ENCODE peak calls at places on chromosome 15, in nine cellular contexts. D is fibroblast of lung, A is cardiac muscle cell, W is lung, U is heart left ventricle, Z is tibial artery, Y is Peyer's patch, B is right lobe of liver, E is right atrium auricular region. V is an unnamed sample. For H3K4me1, the result is how much of the 10 kb centered on the place peaks cover.

GRCh38 chr15:96764946-96765345 is 434.4 kb downstream of the NR2F2 start:
- DNase-seq in A (no peak), Z (no peak), U (no peak), E (no peak), Y (no peak), B (no peak), W (no peak), D (no peak), V (no peak)

GRCh38 chr15:48778338-48778730 is 32.5 kb downstream of the CEP152 start:
- DNase-seq in A (no peak), Z (no peak), D (peak), E (no peak), Y (no peak), U (no peak), W (no peak), B (no peak), V (no peak)

GRCh38 chr15:63553388-63553791 is 43.8 kb upstream of the FBXL22 start:
- DNase-seq in Z (no peak), E (no peak), A (peak), B (no peak), W (peak), Y (no peak), U (peak), D (peak), V (peak)

GRCh38 chr15:41276821-41277220 is 45.8 kb downstream of the CHP1 start:
- DNase-seq in E (no peak), Z (no peak), U (no peak), B (no peak), A (no peak), W (no peak), D (no peak), Y (no peak), V (no peak)

GRCh38 chr15:67906382-67906781 is 66.5 kb upstream of the RNU6-1 start:
- DNase-seq in B (no peak), U (no peak), Z (no peak), E (no peak), W (no peak), A (peak), D (no peak), Y (no peak), V (no peak)

GRCh38 chr15:101179341-101180153 is 72.3 kb downstream of the CHSY1 start:
- DNase-seq in W (no peak), D (peak), A (no peak), B (no peak), E (no peak), Z (no peak), Y (no peak), U (no peak), V (no peak)

GRCh38 chr15:32933241-32933640 is 215.4 kb downstream of the GREM1 start:
- DNase-seq in Y (no peak), W (no peak), B (no peak), U (no peak), D (no peak), E (no peak), A (peak), Z (no peak), V (no peak)

GRCh38 chr15:86743283-86743903 is 663.7 kb downstream of the AGBL1 start:
- DNase-seq in E (no peak), W (no peak), Y (peak), D (peak), U (no peak), B (peak), Z (no peak), A (no peak), V (peak)

GRCh38 chr15:38991701-38992100 is 427.1 kb upstream of the RASGRP1 start:
- DNase-seq in E (no peak), B (no peak), Z (no peak), D (peak), W (no peak), Y (no peak), U (no peak), A (peak), V (no peak)

GRCh38 chr15:68768321-68768720 is 52.4 kb downstream of the ANP32A start:
- DNase-seq in B (no peak), Z (no peak), E (no peak), A (no peak), W (no peak), U (no peak), Y (no peak), D (peak), V (no peak)

GRCh38 chr15:94792166-94792565 is 560.8 kb downstream of the MCTP2 start:
- DNase-seq in E (no peak), B (no peak), Z (no peak), A (no peak), W (no peak), D (peak), U (no peak), Y (no peak), V (no peak)

GRCh38 chr15:68608844-68609232 is 30.0 kb downstream of the CORO2B start:
- DNase-seq in A (no peak), E (no peak), W (no peak), Y (no peak), Z (no peak), B (no peak), D (no peak), U (no peak), V (no peak)

GRCh38 chr15:83053151-83053550 is 13.9 kb downstream of the BTBD1 start:
- DNase-seq in W (no peak), E (no peak), B (no peak), Z (no peak), U (no peak), D (peak), A (no peak), Y (no peak), V (no peak)

GRCh38 chr15:75904241-75904631 is 558 bp downstream of the FBXO22 start:
- DNase-seq in U (peak), E (no peak), B (no peak), A (peak), Z (no peak), Y (no peak), W (peak), D (peak), V (peak)

GRCh38 chr15:76060098-76060989 is 559 bp downstream of the TMEM266 start:
- DNase-seq in U (no peak), Y (no peak), E (no peak), B (no peak), D (no peak), Z (no peak), A (no peak), W (no peak), V (no peak)

GRCh38 chr15:42890161-42890913 is 30.2 kb downstream of the TTBK2 start:
- DNase-seq in D (peak), W (no peak), Y (no peak), U (no peak), A (peak), B (no peak), Z (no peak), E (no peak), V (no peak)

GRCh38 chr15:45522931-45523331 is 376 bp upstream of the SLC30A4 start:
- DNase-seq in E (no peak), Z (no peak), D (peak), W (peak), Y (no peak), U (no peak), A (no peak), B (no peak), V (no peak)

GRCh38 chr15:85580914-85581313 is 200.5 kb downstream of the AKAP13 start:
- DNase-seq in W (no peak), Y (peak), U (peak), B (peak), E (no peak), Z (no peak), D (no peak), A (no peak), V (peak)

GRCh38 chr15:94272251-94272898 is 41.0 kb downstream of the MCTP2 start:
- DNase-seq in E (no peak), W (no peak), B (no peak), A (no peak), Z (no peak), Y (no peak), D (no peak), U (no peak), V (no peak)

GRCh38 chr15:51793521-51793920 is 35.9 kb upstream of the TMOD3 start:
- DNase-seq in D (peak), E (peak), A (peak), U (peak), B (no peak), Y (no peak), W (peak), Z (no peak), V (peak)

GRCh38 chr15:69014454-69014853 is at the start of gene NOX5:
- DNase-seq in W (no peak), E (no peak), Z (no peak), A (no peak), D (no peak), U (no peak), B (no peak), Y (no peak), V (no peak)

GRCh38 chr15:95368211-95368610 is 962.3 kb upstream of the NR2F2 start:
- DNase-seq in U (no peak), B (no peak), A (peak), Z (no peak), D (peak), E (no peak), Y (no peak), W (no peak), V (no peak)

GRCh38 chr15:69337133-69337532 is 38.4 kb downstream of the PAQR5 start:
- DNase-seq in W (no peak), B (no peak), U (no peak), A (no peak), Z (no peak), Y (no peak), E (no peak), D (peak), V (no peak)

GRCh38 chr15:48984811-48985352 is 21.2 kb upstream of the SHC4 start:
- DNase-seq in U (no peak), B (no peak), D (peak), Y (no peak), Z (no peak), W (no peak), E (no peak), A (peak), V (no peak)

GRCh38 chr15:34754171-34754580 is 622 bp downstream of the GJD2 start:
- DNase-seq in W (no peak), E (no peak), B (no peak), Y (no peak), Z (no peak), D (no peak), A (no peak), U (no peak), V (no peak)

GRCh38 chr15:64894395-64895056 is 17.2 kb upstream of the ANKDD1A start:
- DNase-seq in B (peak), Y (peak), Z (no peak), A (no peak), D (no peak), U (peak), W (no peak), E (no peak), V (peak)

DNA sequence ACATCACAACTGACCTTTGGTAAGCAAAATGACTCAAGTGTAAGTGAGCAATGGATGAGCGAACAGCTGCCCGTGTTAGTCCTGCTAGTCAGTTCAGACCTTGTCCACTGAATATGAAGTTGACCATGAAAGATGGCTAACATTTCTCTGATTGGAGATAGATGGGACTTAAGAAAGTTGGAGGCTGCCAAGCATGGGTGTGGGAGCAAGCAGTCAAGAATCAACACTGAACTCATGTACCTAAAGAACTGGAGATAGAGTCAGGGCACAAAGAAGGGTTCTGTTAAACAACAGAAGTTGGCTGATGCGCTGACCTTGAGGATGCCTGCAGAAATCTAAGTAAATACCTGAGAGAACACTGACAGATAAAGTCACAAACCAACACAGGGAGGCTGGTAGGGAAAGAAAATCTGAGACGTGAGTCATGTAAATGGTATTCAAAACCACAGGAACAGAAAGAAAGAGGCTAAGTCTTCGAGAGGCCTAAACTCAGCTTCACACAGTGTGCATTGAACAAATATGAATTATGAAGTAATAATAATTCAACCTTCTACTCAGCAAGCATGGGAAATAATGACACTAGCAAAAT is 30.7 kb upstream of the ANPEP start:
- DNase-seq in E (no peak), Y (no peak), A (peak), Z (no peak), U (no peak), D (peak), W (no peak), B (no peak), V (no peak)
- H3K4me1 ChIP-seq in E (under half), Y (under half), A (under half), Z (under half), U (under half), D (under half), W (under half), B (under half), V (under half)

GRCh38 chr15:29935296-29936020 is 113.2 kb upstream of the TJP1 start:
- DNase-seq in A (no peak), U (no peak), Z (no peak), Y (no peak), B (no peak), D (no peak), E (no peak), W (no peak), V (peak)
- TF ChIP-seq CTCF in A (no peak), U (peak), Z (peak), Y (no peak), B (peak), D (no peak), E (peak), W (no peak), V (peak)

GRCh38 chr15:66570327-66570726 is 4.5 kb upstream of the LCTL start:
- DNase-seq in Y (no peak), A (no peak), B (no peak), U (no peak), D (no peak), E (no peak), W (no peak), Z (no peak), V (no peak)
- H3K4me1 ChIP-seq in Y (under half), A (under half), B (under half), U (under half), D (under half), E (under half), W (under half), Z (under half), V (under half)

GRCh38 chr15:74210729-74211128 is 8.1 kb upstream of the STRA6 start:
- DNase-seq in W (no peak), D (no peak), Z (no peak), E (no peak), B (no peak), Y (no peak), U (no peak), A (no peak), V (no peak)

GRCh38 chr15:74208496-74208895 is 5.9 kb upstream of the STRA6 start:
- DNase-seq in D (no peak), W (no peak), B (no peak), E (no peak), U (no peak), Y (no peak), A (no peak), Z (no peak), V (no peak)

GRCh38 chr15:74209997-74210573 is 7.5 kb upstream of the STRA6 start:
- DNase-seq in Z (no peak), B (no peak), A (peak), U (no peak), D (peak), Y (no peak), W (no peak), E (no peak), V (no peak)

GRCh38 chr15:74208901-74209559 is 6.4 kb upstream of the STRA6 start:
- DNase-seq in D (peak), W (no peak), B (no peak), Y (no peak), E (no peak), A (peak), U (no peak), Z (no peak), V (no peak)

GRCh38 chr15:74209560-74209958 is 7.0 kb upstream of the STRA6 start:
- DNase-seq in D (no peak), A (no peak), E (no peak), B (no peak), U (no peak), Z (no peak), Y (no peak), W (no peak), V (no peak)
- TF ChIP-seq CTCF in D (no peak), A (peak), E (no peak), B (no peak), U (no peak), Z (no peak), Y (no peak), W (no peak), V (no peak)

GRCh38 chr15:22961661-22962221 is 18.4 kb downstream of the CYFIP1 start:
- DNase-seq in Z (peak), Y (peak), D (peak), U (no peak), E (no peak), A (peak), B (no peak), W (no peak), V (no peak)
- H3K4me1 ChIP-seq in Z (half or more), Y (under half), D (under half), U (half or more), E (half or more), A (under half), B (under half), W (under half), V (under half)

DNA sequence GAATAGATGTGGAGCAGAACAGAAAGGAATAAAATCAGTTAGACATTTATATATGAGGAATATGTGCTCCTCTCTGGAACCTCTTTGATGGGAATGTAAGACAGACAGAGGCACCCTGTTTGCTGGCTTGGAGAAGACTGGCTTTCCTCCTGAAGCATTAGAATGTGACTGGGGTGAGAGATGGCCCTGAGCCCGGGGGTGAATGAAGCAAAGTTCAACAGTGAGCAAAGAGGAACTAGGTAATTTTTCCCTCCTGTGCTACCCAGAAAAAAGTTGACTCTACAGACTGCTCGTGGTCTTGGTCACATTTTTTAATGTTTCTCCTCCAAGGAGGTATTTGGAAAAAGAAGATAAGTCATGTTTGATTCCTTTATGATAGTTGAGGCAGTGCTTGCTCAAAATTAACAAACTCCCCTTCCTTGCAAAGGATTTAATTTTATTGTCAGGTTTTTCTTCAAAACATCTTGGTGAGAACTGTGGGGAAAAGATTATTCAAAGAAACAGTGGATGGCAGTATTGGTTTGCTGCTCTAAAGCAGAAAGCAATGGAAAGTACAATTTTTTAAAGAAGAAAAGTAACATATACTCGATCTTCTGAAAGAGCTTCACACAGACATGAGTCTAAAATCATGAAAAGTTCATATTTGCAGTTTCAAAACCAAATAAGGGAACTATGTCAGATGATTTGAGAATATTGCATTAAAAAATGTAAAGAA is 370.4 kb upstream of the CDIN1 start:
- DNase-seq in D (no peak), W (no peak), Y (no peak), B (no peak), E (no peak), U (no peak), Z (no peak), A (peak), V (no peak)
- TF ChIP-seq CTCF in D (peak), W (no peak), Y (no peak), B (no peak), E (no peak), U (peak), Z (peak), A (peak), V (no peak)

DNA sequence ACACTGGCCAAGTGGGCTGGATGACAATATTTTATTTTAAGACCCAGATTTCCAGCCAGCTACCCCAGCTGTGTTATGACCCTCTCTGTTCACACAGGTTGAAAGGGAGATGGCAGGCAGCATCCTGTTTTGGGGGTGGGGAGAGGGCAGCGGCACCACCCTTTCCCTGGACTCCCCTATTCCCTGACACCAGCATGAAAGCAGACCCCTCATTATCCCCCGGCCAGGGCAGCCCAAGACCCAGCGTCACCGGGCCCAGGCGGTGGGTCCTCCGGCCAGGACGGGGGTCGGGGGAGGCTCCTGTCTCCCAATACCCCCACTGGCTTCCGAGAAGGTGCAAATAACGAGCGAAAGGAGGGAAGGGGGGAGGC is 127.6 kb upstream of the MEF2A start:
- DNase-seq in B (no peak), Y (no peak), E (peak), Z (no peak), D (no peak), W (no peak), U (no peak), A (no peak), V (no peak)
- H3K4me1 ChIP-seq in B (under half), Y (under half), E (half or more), Z (under half), D (under half), W (under half), U (half or more), A (under half), V (half or more)